ENCODE peak calls at places on chromosomes 3 and 15, in four cellular contexts. R is activated naive CD4-positive, alpha-beta T cell treated with anti-CD3 and anti-CD28 coated beads, Interleukin-2, amount 10 ng/mL, durations not matched to agents 7 days and 5 days; E is naive thymus-derived CD4-positive, alpha-beta T cell; S is NCI-H2081. V is an unnamed sample.

GRCh38 chr3:174538116-174538515 is 321.0 kb upstream of the NAALADL2 start:
- DNase-seq in R (no peak), E (no peak), S (no peak), V (peak; percentile 2)

GRCh38 chr3:112888388-112889085 is 41.9 kb upstream of the CD200R1L start:
- DNase-seq in R (no peak), E (no peak), S (no peak), V (no peak)

GRCh38 chr3:45765286-45765851 is 31.0 kb downstream of the SLC6A20 start:
- DNase-seq in R (no peak), E (no peak), S (no peak), V (no peak)

GRCh38 chr15:90638963-90639362 is 78.2 kb upstream of the BLM start:
- DNase-seq in R (peak; percentile 19), E (no peak), S (no peak), V (no peak)

GRCh38 chr3:4426782-4427344 is 40.2 kb downstream of the SUMF1 start:
- DNase-seq in R (no peak), E (no peak), S (no peak), V (no peak)

GRCh38 chr3:196080997-196081833 is 675 bp downstream of the TFRC start:
- DNase-seq in R (peak; percentile 79), E (peak; percentile 42), S (peak; percentile 79), V (peak; percentile 54)

GRCh38 chr3:147404800-147405551 is 1.4 kb downstream of the ZIC4 start:
- DNase-seq in R (no peak), E (no peak), S (no peak), V (no peak)

GRCh38 chr3:49616491-49616941 is 57.6 kb upstream of the APEH start:
- DNase-seq in R (no peak), E (no peak), S (no peak), V (no peak)

GRCh38 chr3:119812491-119813058 is 30.7 kb downstream of the NR1I2 start:
- DNase-seq in R (no peak), E (no peak), S (no peak), V (no peak)

V was measured in NCI-H446.